ENCODE peak calls at places on chromosome 19, in four cellular contexts. N is kidney tubule cell, F is WERI-Rb-1, Y is Karpas-422. R is an unnamed sample.

GRCh38 chr19:6402834-6403608 is 10.1 kb upstream of the GTF2F1 start:
- DNase-seq in N (peak), Y (peak), F (no peak), R (peak)

GRCh38 chr19:7637374-7638256 is 705 bp downstream of the STXBP2 start:
- DNase-seq in N (peak), Y (peak), F (no peak), R (no peak)

GRCh38 chr19:4326837-4327251 is 11.8 kb downstream of the STAP2 start:
- DNase-seq in Y (no peak), F (no peak), N (no peak), R (no peak)

GRCh38 chr19:54478677-54479266 is 5.7 kb upstream of the CDC42EP5 start:
- DNase-seq in Y (peak), N (peak), F (no peak), R (peak)

GRCh38 chr19:55549500-55550320 is 4.4 kb upstream of the SBK3 start:
- DNase-seq in Y (no peak), F (peak), N (peak), R (peak)

GRCh38 chr19:11168568-11168967 is 13.0 kb upstream of the SPC24 start:
- DNase-seq in F (no peak), Y (no peak), N (peak), R (peak)

GRCh38 chr19:49097453-49098288 is 12.4 kb downstream of the SNRNP70 start:
- DNase-seq in Y (peak), N (peak), F (peak), R (peak)

GRCh38 chr19:1959928-1960589 is 19.1 kb downstream of the CSNK1G2 start:
- DNase-seq in Y (no peak), N (no peak), F (no peak), R (no peak)

GRCh38 chr19:31510635-31511034 is 161.4 kb upstream of the TSHZ3 start:
- DNase-seq in Y (no peak), N (no peak), F (no peak), R (no peak)